ENCODE peak calls at places on chromosome 19, in ten cellular contexts. F is heart right ventricle, M is lung, L is IMR-90, D is Peyer's patch, U is breast epithelium, Q is A673, R is H1, G is AG04450, W is ovary. C is an unnamed sample. For H3K9me3, the result is how much of the 10 kb centered on the place peaks cover.

GRCh38 chr19:18023596-18024212 is 15.7 kb downstream of the ARRDC2 start:
- DNase-seq in W (peak), U (peak), R (no peak), Q (peak), G (no peak), M (no peak), F (peak), L (no peak), D (peak), C (peak)

GRCh38 chr19:18865106-18865972 is 30.6 kb downstream of the CERS1 start:
- DNase-seq in D (no peak), L (no peak), U (no peak), R (no peak), M (no peak), Q (no peak), W (no peak), G (no peak), F (no peak), C (no peak)

GRCh38 chr19:32824906-32825608 is 44.5 kb downstream of the SLC7A9 start:
- DNase-seq in L (no peak), R (no peak), W (no peak), D (no peak), F (no peak), G (no peak), Q (no peak), U (no peak), M (no peak), C (no peak)

GRCh38 chr19:39407644-39408391 is 1.2 kb downstream of the ZFP36 start:
- DNase-seq in F (peak), G (no peak), R (peak), W (peak), L (no peak), M (peak), U (peak), D (peak), Q (no peak), C (peak)

GRCh38 chr19:33510728-33511255 is 10.8 kb downstream of the PEPD start:
- DNase-seq in U (no peak), M (no peak), G (no peak), Q (no peak), R (no peak), L (no peak), W (no peak), F (no peak), D (no peak), C (no peak)

GRCh38 chr19:46901701-46902401 is 41.1 kb downstream of the ARHGAP35 start:
- DNase-seq in G (no peak), M (no peak), L (peak), F (no peak), Q (no peak), W (no peak), D (no peak), R (no peak), U (no peak), C (no peak)

GRCh38 chr19:7535035-7535992 is at the start of gene PNPLA6:
- DNase-seq in W (peak), M (peak), Q (peak), L (peak), D (peak), G (peak), U (peak), R (peak), F (peak), C (peak)

GRCh38 chr19:38044267-38045111 is 137.5 kb downstream of the SIPA1L3 start:
- DNase-seq in G (no peak), W (no peak), U (no peak), M (no peak), D (no peak), F (no peak), R (no peak), L (peak), Q (no peak), C (no peak)

GRCh38 chr19:1525343-1525742 is 1.5 kb downstream of the PLK5 start:
- DNase-seq in D (no peak), R (peak), L (no peak), W (no peak), G (no peak), Q (no peak), M (no peak), U (no peak), F (no peak), C (no peak)

GRCh38 chr19:6753178-6754031 is 13.8 kb downstream of the SH2D3A start:
- DNase-seq in W (peak), M (peak), Q (peak), U (no peak), L (peak), G (no peak), D (peak), R (peak), F (peak), C (peak)

GRCh38 chr19:5456836-5457200 is 1.6 kb downstream of the ZNRF4 start:
- DNase-seq in R (no peak), M (no peak), W (no peak), F (no peak), D (no peak), G (no peak), U (no peak), Q (no peak), L (no peak), C (no peak)

GRCh38 chr19:58355891-58356235 is 2.6 kb upstream of the A1BG start:
- DNase-seq in R (no peak), U (no peak), M (no peak), W (no peak), G (no peak), L (no peak), Q (no peak), D (no peak), F (no peak), C (no peak)

GRCh38 chr19:11519138-11519537 is 9.8 kb downstream of the ECSIT start:
- DNase-seq in U (no peak), L (no peak), W (no peak), R (no peak), M (no peak), D (no peak), Q (no peak), F (no peak), G (no peak), C (no peak)

GRCh38 chr19:35144259-35144599 is 1.2 kb downstream of the FXYD7 start:
- DNase-seq in L (no peak), W (no peak), U (no peak), R (no peak), D (no peak), F (no peak), G (no peak), M (no peak), Q (no peak), C (no peak)

GRCh38 chr19:14563590-14563926 is 8.3 kb downstream of the NDUFB7 start:
- DNase-seq in L (no peak), Q (no peak), W (no peak), U (no peak), F (no peak), R (peak), G (no peak), M (no peak), D (no peak), C (no peak)

GRCh38 chr19:13718733-13719132 is 45.6 kb upstream of the MRI1 start:
- DNase-seq in M (no peak), R (no peak), F (peak), W (no peak), L (peak), Q (peak), G (peak), D (no peak), U (no peak), C (no peak)

GRCh38 chr19:41263042-41263849 is 926 bp upstream of the HNRNPUL1 start:
- DNase-seq in M (peak), G (no peak), W (peak), F (peak), R (peak), U (peak), Q (no peak), L (peak), D (peak), C (peak)

GRCh38 chr19:56972291-56972914 is 131.9 kb upstream of the PEG3 start:
- DNase-seq in R (no peak), F (no peak), G (no peak), W (no peak), U (no peak), L (no peak), D (no peak), Q (no peak), M (no peak), C (no peak)

GRCh38 chr19:50803633-50804419 is 13.6 kb downstream of the ACP4 start:
- DNase-seq in U (peak), Q (no peak), M (no peak), W (no peak), G (no peak), R (no peak), D (no peak), F (peak), L (no peak), C (no peak)

GRCh38 chr19:29971002-29971401 is 29.0 kb downstream of the URI1 start:
- DNase-seq in L (no peak), F (no peak), D (no peak), G (no peak), M (no peak), Q (no peak), W (no peak), R (no peak), U (no peak), C (no peak)

GRCh38 chr19:45231891-45232290 is 13.3 kb downstream of the EXOC3L2 start:
- DNase-seq in Q (no peak), G (no peak), L (no peak), R (no peak), D (no peak), U (no peak), F (no peak), M (no peak), W (no peak), C (no peak)

GRCh38 chr19:7458675-7459074 is 30.2 kb downstream of the PEX11G start:
- DNase-seq in G (no peak), Q (no peak), R (no peak), L (no peak), M (no peak), W (no peak), F (no peak), D (no peak), U (no peak), C (no peak)

GRCh38 chr19:31543456-31543855 is 194.2 kb upstream of the TSHZ3 start:
- DNase-seq in G (no peak), R (no peak), M (no peak), W (no peak), L (no peak), U (no peak), Q (no peak), D (no peak), F (no peak), C (no peak)

GRCh38 chr19:16095071-16095571 is 16.6 kb upstream of the RAB8A start:
- DNase-seq in G (no peak), D (no peak), W (peak), F (peak), R (no peak), U (no peak), Q (no peak), M (no peak), L (no peak), C (no peak)

GRCh38 chr19:23789246-23789645 is 30.6 kb upstream of the ZNF681 start:
- DNase-seq in Q (no peak), M (no peak), G (no peak), F (no peak), R (peak), W (no peak), L (no peak), D (no peak), U (no peak), C (no peak)

GRCh38 chr19:35458821-35459391 is 10.8 kb downstream of the FFAR2 start:
- DNase-seq in W (no peak), F (no peak), R (no peak), M (no peak), L (no peak), U (no peak), D (peak), Q (no peak), G (no peak), C (no peak)

GRCh38 chr19:33193864-33194362 is at the start of gene LRP3:
- DNase-seq in Q (peak), U (no peak), G (no peak), F (peak), M (no peak), W (peak), R (no peak), D (no peak), L (peak), C (no peak)

GRCh38 chr19:34904846-34905527 is 21.7 kb upstream of the ZNF30 start:
- DNase-seq in R (peak), U (no peak), G (no peak), W (no peak), F (no peak), Q (no peak), D (no peak), M (no peak), L (no peak), C (no peak)

GRCh38 chr19:2650515-2650914 is 52.0 kb downstream of the GNG7 start:
- DNase-seq in L (no peak), D (no peak), F (peak), W (peak), U (no peak), Q (no peak), M (no peak), R (no peak), G (no peak), C (no peak)

GRCh38 chr19:7722231-7722651 is 9.7 kb downstream of the CLEC4G start:
- DNase-seq in W (no peak), G (no peak), L (no peak), R (no peak), D (no peak), F (no peak), M (no peak), U (no peak), Q (no peak), C (no peak)

GRCh38 chr19:17522988-17523872 is 11.8 kb downstream of the PGLS start:
- DNase-seq in D (peak), L (no peak), Q (no peak), M (peak), R (no peak), G (no peak), U (no peak), W (no peak), F (peak), C (peak)

GRCh38 chr19:2751438-2751830 is 11.6 kb upstream of the SLC39A3 start:
- DNase-seq in W (no peak), G (no peak), L (no peak), Q (no peak), M (no peak), U (no peak), F (no peak), R (no peak), D (no peak), C (no peak)

DNA sequence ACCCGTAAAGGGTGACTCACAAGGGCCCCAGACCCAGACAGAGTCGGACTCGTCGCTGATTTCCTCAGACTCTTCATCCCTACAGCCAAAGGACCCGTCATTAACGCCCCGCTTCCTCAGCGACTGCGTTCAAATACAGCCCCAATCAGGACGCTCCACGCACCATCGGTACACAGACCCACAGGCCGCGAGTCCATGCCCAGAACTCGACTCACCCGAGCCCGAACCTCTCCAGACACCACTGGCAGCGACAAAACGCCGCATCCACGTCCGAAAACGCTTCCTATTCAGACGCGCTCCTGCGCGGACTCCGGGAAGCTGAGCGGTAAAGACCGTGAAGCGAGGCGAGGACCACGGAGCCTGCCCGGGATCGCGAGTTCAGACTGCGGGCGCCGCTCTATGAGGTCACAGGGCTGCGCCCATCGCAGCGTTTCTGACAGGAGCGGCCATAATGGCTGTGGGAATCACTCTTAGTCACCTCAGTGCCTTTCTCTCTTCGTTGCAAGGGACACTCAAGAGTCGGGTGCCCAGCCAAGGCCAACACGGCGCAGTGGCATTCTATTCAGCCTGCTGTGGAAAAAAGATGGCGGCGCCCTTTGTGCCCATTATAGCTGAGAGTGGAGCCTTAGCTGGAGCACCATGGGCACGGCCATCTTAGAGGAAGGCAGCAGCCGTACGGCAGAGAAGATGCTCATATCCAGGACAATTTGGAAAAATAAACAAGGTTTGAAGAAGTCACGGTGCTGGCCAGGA is at the start of gene ZNF614:
- DNase-seq in L (peak), F (peak), G (no peak), R (peak), D (peak), M (peak), W (peak), Q (peak), U (peak), C (peak)
- H3K9me3 ChIP-seq in L (under half), F (under half), G (under half), R (under half), D (under half), M (under half), W (under half), Q (half or more), U (half or more), C (half or more)

DNA sequence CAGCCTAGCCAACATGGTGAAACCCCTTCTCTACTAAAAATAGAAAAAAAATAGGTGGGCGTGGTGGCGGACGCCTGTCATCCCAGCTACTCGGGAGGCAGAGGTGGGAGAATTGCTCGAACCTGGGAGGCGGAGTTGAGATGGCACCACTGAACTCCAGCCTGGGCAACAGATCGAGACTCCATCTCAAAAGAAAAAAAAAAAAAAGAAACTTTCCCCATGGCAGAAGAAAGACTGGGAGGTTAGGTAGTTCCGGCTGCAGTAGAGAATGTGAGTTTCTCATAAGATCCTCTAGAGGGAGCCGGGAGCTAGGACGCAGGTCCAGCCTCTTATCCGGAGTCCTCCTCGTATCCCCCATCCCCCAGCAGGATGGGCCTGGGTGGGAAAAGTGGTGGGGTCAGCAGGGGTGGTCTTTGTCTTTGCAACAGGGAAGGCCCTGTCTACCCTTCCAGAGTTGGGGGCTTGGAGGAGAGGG is 13.2 kb upstream of the CREB3L3 start:
- DNase-seq in F (no peak), Q (peak), R (peak), G (peak), M (no peak), W (no peak), U (no peak), D (no peak), L (peak), C (no peak)
- TF ChIP-seq CTCF in F (peak), Q (peak), R (peak), G (peak), M (peak), W (peak), U (no peak), D (peak), L (peak), C (no peak)

DNA sequence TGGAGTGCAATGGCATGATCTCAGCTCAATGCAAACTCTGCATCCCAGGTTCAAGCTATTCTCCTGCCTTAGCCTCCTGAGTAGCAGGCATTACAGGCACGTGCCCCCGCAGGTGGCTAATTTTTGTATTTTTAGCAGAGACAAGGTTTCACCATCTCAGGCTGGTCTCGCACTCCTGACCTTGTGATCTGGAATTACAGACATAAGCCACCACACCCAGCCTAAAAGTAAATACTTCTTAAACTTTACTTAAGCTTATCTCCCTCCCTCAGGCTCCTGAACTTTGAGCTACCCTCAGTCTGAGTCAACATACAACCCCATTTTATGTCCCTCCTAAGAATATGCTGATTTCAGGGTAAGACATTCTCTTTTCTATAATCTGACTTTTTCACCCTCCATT is 66.1 kb downstream of the ZNF486 start:
- DNase-seq in F (no peak), G (no peak), L (no peak), D (no peak), M (no peak), Q (no peak), U (no peak), W (no peak), R (no peak), C (no peak)
- H3K9me3 ChIP-seq in F (under half), G (under half), L (under half), D (under half), M (under half), Q (under half), U (under half), W (under half), R (under half), C (under half)

GRCh38 chr19:36915992-36916830 is at the start of the genes ZNF568 and ZNF829:
- DNase-seq in W (peak), F (peak), R (peak), D (peak), G (peak), Q (peak), M (peak), L (peak), U (peak), C (peak)
- TF ChIP-seq CTCF in W (peak), F (peak), R (peak), D (peak), G (peak), Q (peak), M (peak), L (peak), U (no peak), C (peak)

C was measured in CD4-positive, alpha-beta T cell.